ENCODE peak calls at places on chromosome 13, in nine cellular contexts. Y is MCF 10A, P is NAMALWA, B is ACHN, I is amniotic stem cell, L is thyroid gland, U is upper lobe of right lung, K is thoracic aorta, D is SK-N-MC. H is an unnamed sample.
A peak's percentile ranks its signal among the peaks of the same experiment; 100 is the strongest.

GRCh38 chr13:29564828-29565227 is 30.7 kb downstream of the SLC7A1 start:
- DNase-seq in I (no peak), K (no peak), L (no peak), Y (no peak), D (no peak), U (no peak), P (no peak), B (no peak), H (no peak)

GRCh38 chr13:18992791-18993190 is 188.8 kb downstream of the TUBA3C start:
- DNase-seq in P (no peak), K (no peak), U (no peak), D (no peak), B (no peak), L (no peak), Y (no peak), I (no peak), H (no peak)

GRCh38 chr13:97125051-97125809 is 96.9 kb upstream of the MBNL2 start:
- DNase-seq in U (no peak), D (peak; percentile 87), I (peak; percentile 39), P (no peak), B (no peak), Y (peak; percentile 89), L (peak; percentile 42), K (no peak), H (peak; percentile 80)

GRCh38 chr13:28609936-28610335 is 49.0 kb upstream of the POMP start:
- DNase-seq in L (no peak), K (no peak), U (no peak), I (no peak), Y (peak; percentile 14), D (no peak), P (no peak), B (peak; percentile 59), H (peak; percentile 6)

GRCh38 chr13:101488734-101489133 is 36.3 kb downstream of the ITGBL1 start:
- DNase-seq in U (no peak), L (no peak), D (no peak), Y (no peak), B (no peak), K (no peak), P (no peak), I (no peak), H (no peak)

GRCh38 chr13:44932171-44932849 is 57.0 kb downstream of the NUFIP1 start:
- DNase-seq in B (no peak), L (no peak), P (no peak), Y (no peak), I (no peak), D (no peak), K (no peak), U (no peak), H (no peak)

GRCh38 chr13:27186295-27186694 is 14.7 kb upstream of the USP12 start:
- DNase-seq in Y (no peak), I (no peak), L (no peak), K (no peak), P (no peak), D (no peak), U (no peak), B (no peak), H (no peak)

GRCh38 chr13:60112771-60113170 is 51.0 kb downstream of the DIAPH3 start:
- DNase-seq in D (no peak), I (peak; percentile 7), K (no peak), B (no peak), P (no peak), U (no peak), Y (no peak), L (no peak), H (no peak)

GRCh38 chr13:77384999-77385398 is 58.1 kb upstream of the MYCBP2 start:
- DNase-seq in P (no peak), K (no peak), L (no peak), Y (no peak), U (no peak), D (no peak), I (no peak), B (no peak), H (peak; percentile 57)

GRCh38 chr13:106899444-106899843 is 331.5 kb upstream of the ARGLU1 start:
- DNase-seq in B (no peak), P (no peak), L (no peak), I (no peak), Y (peak; percentile 62), U (no peak), K (no peak), D (no peak), H (peak; percentile 16)

GRCh38 chr13:47005761-47006414 is 109.0 kb upstream of the HTR2A start:
- DNase-seq in P (no peak), D (no peak), B (no peak), L (no peak), Y (no peak), K (no peak), I (no peak), U (no peak), H (no peak)

GRCh38 chr13:24842533-24843278 is 78.7 kb downstream of the RNF17 start:
- DNase-seq in D (no peak), I (no peak), U (no peak), L (no peak), K (no peak), P (no peak), Y (peak; percentile 71), B (peak; percentile 65), H (peak; percentile 61)

GRCh38 chr13:94858856-94859811 is 146.8 kb upstream of the SOX21 start:
- DNase-seq in I (no peak), U (peak; percentile 70), L (peak; percentile 37), B (no peak), D (no peak), P (no peak), Y (no peak), K (no peak), H (no peak)

GRCh38 chr13:99433543-99434075 is 67.7 kb upstream of the TM9SF2 start:
- DNase-seq in B (no peak), Y (no peak), P (peak; percentile 18), D (no peak), I (no peak), U (no peak), K (no peak), L (no peak), H (no peak)

GRCh38 chr13:81480634-81481033 is 1139.7 kb upstream of the SPRY2 start:
- DNase-seq in D (no peak), Y (no peak), K (no peak), P (no peak), U (no peak), B (peak; percentile 22), I (no peak), L (no peak), H (peak; percentile 35)

GRCh38 chr13:40933508-40933907 is 85.6 kb downstream of the ELF1 start:
- DNase-seq in D (no peak), U (no peak), P (peak; percentile 82), I (no peak), L (peak; percentile 63), B (no peak), K (no peak), Y (no peak), H (no peak)

GRCh38 chr13:73173160-73173905 is 114.5 kb downstream of the KLF5 start:
- DNase-seq in K (no peak), P (no peak), U (no peak), Y (no peak), L (no peak), D (no peak), I (no peak), B (no peak), H (no peak)

GRCh38 chr13:66492479-66492878 is 737.7 kb downstream of the PCDH9 start:
- DNase-seq in I (no peak), Y (peak; percentile 26), B (no peak), L (no peak), P (peak; percentile 83), D (no peak), U (no peak), K (no peak), H (peak; percentile 8)

GRCh38 chr13:109730832-109731335 is 55.5 kb downstream of the IRS2 start:
- DNase-seq in Y (no peak), U (no peak), P (no peak), K (no peak), I (no peak), L (no peak), B (no peak), D (no peak), H (no peak)

GRCh38 chr13:106133025-106133424 is 402.4 kb downstream of the EFNB2 start:
- DNase-seq in D (no peak), U (no peak), L (no peak), Y (peak; percentile 68), I (peak; percentile 3), K (no peak), P (no peak), B (peak; percentile 9), H (peak; percentile 92)

GRCh38 chr13:48783181-48783630 is 129.5 kb downstream of the CYSLTR2 start:
- DNase-seq in B (no peak), U (peak; percentile 77), P (peak; percentile 74), K (peak; percentile 21), D (no peak), Y (peak; percentile 99), I (no peak), L (peak; percentile 39), H (peak; percentile 96)

GRCh38 chr13:54241719-54242118 is 1213.1 kb downstream of the OLFM4 start:
- DNase-seq in D (peak; percentile 28), I (no peak), L (no peak), B (no peak), U (no peak), Y (peak; percentile 39), K (no peak), P (no peak), H (peak; percentile 42)

GRCh38 chr13:33678906-33679657 is 138.9 kb upstream of the RFC3 start:
- DNase-seq in D (no peak), P (peak; percentile 19), L (peak; percentile 42), Y (peak; percentile 94), I (no peak), K (peak; percentile 6), U (peak; percentile 72), B (peak; percentile 7), H (peak; percentile 97)

GRCh38 chr13:66660013-66660804 is 569.9 kb downstream of the PCDH9 start:
- DNase-seq in K (no peak), U (no peak), D (no peak), L (no peak), P (peak; percentile 85), I (peak; percentile 43), B (peak; percentile 54), Y (peak; percentile 27), H (peak; percentile 70)

GRCh38 chr13:25117312-25117711 is 21.4 kb downstream of the PABPC3 start:
- DNase-seq in Y (no peak), B (no peak), K (no peak), U (no peak), P (no peak), I (no peak), L (no peak), D (no peak), H (no peak)

GRCh38 chr13:30908416-30908980 is 2.4 kb downstream of the MEDAG start:
- DNase-seq in Y (peak; percentile 15), I (no peak), K (no peak), P (no peak), L (peak; percentile 28), U (no peak), D (peak; percentile 62), B (no peak), H (no peak)

GRCh38 chr13:105817498-105817897 is 718.0 kb downstream of the EFNB2 start:
- DNase-seq in K (no peak), D (no peak), U (no peak), L (no peak), P (no peak), Y (peak; percentile 9), I (no peak), B (no peak), H (peak; percentile 17)

H was measured in renal cortical epithelial cell.